ENCODE peak calls at places on chromosome 14, in eight cellular contexts. One of them, this sample, is unnamed.

GRCh38 chr14:101462726-101463565 is 98.3 kb upstream of the DIO3 start:
- DNase-seq in GM23338: no peak
- DNase-seq in K562: no peak
- DNase-seq in Panc1: no peak
- DNase-seq in stomach: peak
- DNase-seq in GM12878: no peak
- DNase-seq in endothelial cell of umbilical vein: no peak
- DNase-seq in spleen: peak
- DNase-seq in this sample: no peak

GRCh38 chr14:58882577-58883018 is 244.8 kb downstream of the DACT1 start:
- DNase-seq in GM23338: no peak
- DNase-seq in K562: no peak
- DNase-seq in Panc1: no peak
- DNase-seq in stomach: no peak
- DNase-seq in GM12878: no peak
- DNase-seq in endothelial cell of umbilical vein: no peak
- DNase-seq in spleen: no peak
- DNase-seq in this sample: no peak

GRCh38 chr14:76186318-76187027 is 34.8 kb downstream of the GPATCH2L start:
- DNase-seq in GM23338: no peak
- DNase-seq in K562: no peak
- DNase-seq in Panc1: no peak
- DNase-seq in stomach: no peak
- DNase-seq in GM12878: peak
- DNase-seq in endothelial cell of umbilical vein: peak
- DNase-seq in spleen: no peak
- DNase-seq in this sample: no peak

GRCh38 chr14:104295681-104296387 is 157.4 kb downstream of the KIF26A start:
- DNase-seq in GM23338: no peak
- DNase-seq in K562: no peak
- DNase-seq in Panc1: no peak
- DNase-seq in stomach: no peak
- DNase-seq in GM12878: no peak
- DNase-seq in endothelial cell of umbilical vein: no peak
- DNase-seq in spleen: peak
- DNase-seq in this sample: peak

GRCh38 chr14:100470523-100470897 is 116.7 kb downstream of the BEGAIN start:
- DNase-seq in GM23338: no peak
- DNase-seq in K562: no peak
- DNase-seq in Panc1: no peak
- DNase-seq in stomach: no peak
- DNase-seq in GM12878: no peak
- DNase-seq in endothelial cell of umbilical vein: no peak
- DNase-seq in spleen: no peak
- DNase-seq in this sample: no peak

GRCh38 chr14:102574840-102575478 is 17.5 kb upstream of the RCOR1 start:
- DNase-seq in GM23338: peak
- DNase-seq in K562: peak
- DNase-seq in Panc1: no peak
- DNase-seq in stomach: no peak
- DNase-seq in GM12878: no peak
- DNase-seq in endothelial cell of umbilical vein: no peak
- DNase-seq in spleen: no peak
- DNase-seq in this sample: no peak

GRCh38 chr14:104882991-104883660 is 18.1 kb downstream of the CEP170B start:
- DNase-seq in GM23338: no peak
- DNase-seq in K562: no peak
- DNase-seq in Panc1: no peak
- DNase-seq in stomach: no peak
- DNase-seq in GM12878: no peak
- DNase-seq in endothelial cell of umbilical vein: no peak
- DNase-seq in spleen: peak
- DNase-seq in this sample: no peak

GRCh38 chr14:89440997-89441909 is 24.2 kb upstream of the FOXN3 start:
- DNase-seq in GM23338: peak
- DNase-seq in K562: peak
- DNase-seq in Panc1: no peak
- DNase-seq in stomach: no peak
- DNase-seq in GM12878: no peak
- DNase-seq in endothelial cell of umbilical vein: no peak
- DNase-seq in spleen: no peak
- DNase-seq in this sample: peak

GRCh38 chr14:32826404-32827082 is 112.1 kb upstream of the NPAS3 start:
- DNase-seq in GM23338: peak
- DNase-seq in K562: no peak
- DNase-seq in Panc1: no peak
- DNase-seq in stomach: no peak
- DNase-seq in GM12878: no peak
- DNase-seq in endothelial cell of umbilical vein: no peak
- DNase-seq in spleen: no peak
- DNase-seq in this sample: no peak

GRCh38 chr14:39581474-39581873 is 149.2 kb upstream of the FBXO33 start:
- DNase-seq in GM23338: peak
- DNase-seq in K562: no peak
- DNase-seq in Panc1: no peak
- DNase-seq in stomach: no peak
- DNase-seq in GM12878: no peak
- DNase-seq in endothelial cell of umbilical vein: no peak
- DNase-seq in spleen: no peak
- DNase-seq in this sample: no peak
- TF ChIP-seq CTCF in GM23338: peak
- TF ChIP-seq CTCF in K562: no peak
- TF ChIP-seq CTCF in Panc1: no peak
- TF ChIP-seq CTCF in stomach: no peak
- TF ChIP-seq CTCF in GM12878: no peak
- TF ChIP-seq CTCF in endothelial cell of umbilical vein: no peak
- TF ChIP-seq CTCF in spleen: no peak
- TF ChIP-seq CTCF in this sample: no peak

GRCh38 chr14:55207832-55208231 is 16.4 kb upstream of the DLGAP5 start:
- DNase-seq in GM23338: peak
- DNase-seq in K562: no peak
- DNase-seq in Panc1: no peak
- DNase-seq in stomach: no peak
- DNase-seq in GM12878: no peak
- DNase-seq in endothelial cell of umbilical vein: no peak
- DNase-seq in spleen: no peak
- DNase-seq in this sample: no peak

DNA sequence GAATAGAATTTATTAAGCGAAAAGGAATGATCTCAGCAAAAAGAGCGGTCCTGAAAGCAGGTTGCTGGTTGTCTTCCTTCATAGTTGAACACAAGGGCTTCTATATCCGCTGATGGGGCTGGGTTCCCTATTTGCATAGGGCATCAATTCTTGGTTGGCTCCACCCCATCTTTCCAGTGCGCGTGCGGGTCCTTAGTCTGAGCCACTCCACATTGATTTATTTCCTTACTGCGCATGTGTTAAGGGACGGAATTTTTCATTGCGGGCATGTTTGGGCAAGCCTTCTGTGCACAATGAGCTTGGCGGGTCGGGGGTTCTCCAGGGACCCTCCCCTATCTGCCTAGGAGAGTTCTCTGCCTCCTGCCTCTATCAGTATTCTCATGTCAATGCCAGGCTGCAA is 21.2 kb upstream of the DLGAP5 start:
- DNase-seq in GM23338: no peak
- DNase-seq in K562: no peak
- DNase-seq in Panc1: no peak
- DNase-seq in stomach: no peak
- DNase-seq in GM12878: no peak
- DNase-seq in endothelial cell of umbilical vein: no peak
- DNase-seq in spleen: no peak
- DNase-seq in this sample: no peak
- TF ChIP-seq POLR2AphosphoS5 in GM23338: no peak
- TF ChIP-seq POLR2AphosphoS5 in K562: no peak
- TF ChIP-seq POLR2AphosphoS5 in Panc1: no peak
- TF ChIP-seq POLR2AphosphoS5 in stomach: no peak
- TF ChIP-seq POLR2AphosphoS5 in GM12878: no peak
- TF ChIP-seq POLR2AphosphoS5 in endothelial cell of umbilical vein: no peak
- TF ChIP-seq POLR2AphosphoS5 in spleen: no peak
- TF ChIP-seq POLR2AphosphoS5 in this sample: no peak

GRCh38 chr14:95334044-95334443 is 14.3 kb upstream of the CLMN start:
- DNase-seq in GM23338: peak
- DNase-seq in K562: peak
- DNase-seq in Panc1: no peak
- DNase-seq in stomach: no peak
- DNase-seq in GM12878: no peak
- DNase-seq in endothelial cell of umbilical vein: no peak
- DNase-seq in spleen: no peak
- DNase-seq in this sample: no peak
- TF ChIP-seq CTCF in GM23338: peak
- TF ChIP-seq CTCF in K562: peak
- TF ChIP-seq CTCF in Panc1: no peak
- TF ChIP-seq CTCF in stomach: no peak
- TF ChIP-seq CTCF in GM12878: no peak
- TF ChIP-seq CTCF in endothelial cell of umbilical vein: no peak
- TF ChIP-seq CTCF in spleen: no peak
- TF ChIP-seq CTCF in this sample: no peak

DNA sequence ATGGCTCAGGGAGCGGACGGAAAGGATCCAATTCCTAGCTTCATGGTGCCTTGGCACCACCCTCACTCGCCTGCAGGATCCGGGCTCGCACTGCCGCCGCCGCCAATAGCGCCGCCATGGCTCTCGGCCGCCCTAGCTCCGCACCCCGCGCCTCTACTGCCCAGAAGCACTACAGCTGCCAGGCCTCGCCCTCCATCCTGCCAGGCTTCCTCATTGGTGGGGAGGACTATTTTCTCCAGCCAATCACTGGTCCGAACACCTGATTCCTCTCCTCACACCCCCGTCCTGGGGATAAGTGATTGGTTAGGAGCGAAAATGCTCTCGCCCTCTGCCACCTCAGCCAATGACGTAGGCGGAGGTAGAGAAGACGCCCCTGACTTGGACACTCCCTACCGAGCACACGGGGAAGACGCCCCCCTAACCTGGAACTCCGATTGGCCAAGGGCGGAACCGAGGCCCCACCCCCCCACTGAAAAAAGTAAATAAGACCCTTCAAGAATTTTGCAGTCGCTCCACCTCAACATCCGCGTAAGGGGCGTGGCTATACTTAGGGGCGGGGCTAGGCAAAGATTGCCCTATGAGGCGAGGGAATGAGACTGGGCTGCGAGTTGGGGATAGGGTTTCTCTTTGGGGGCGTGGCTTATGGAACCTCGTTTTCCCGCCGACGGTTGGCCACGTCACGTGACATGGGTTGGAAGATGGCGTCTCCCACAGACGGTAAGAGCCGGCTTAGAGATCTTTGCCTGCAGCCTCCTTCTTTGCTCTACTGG is at the start of the genes ALDH6A1 and LIN52:
- DNase-seq in GM23338: peak
- DNase-seq in K562: peak
- DNase-seq in Panc1: peak
- DNase-seq in stomach: peak
- DNase-seq in GM12878: peak
- DNase-seq in endothelial cell of umbilical vein: peak
- DNase-seq in spleen: peak
- DNase-seq in this sample: peak
- TF ChIP-seq POLR2AphosphoS5 in GM23338: peak
- TF ChIP-seq POLR2AphosphoS5 in K562: peak
- TF ChIP-seq POLR2AphosphoS5 in Panc1: peak
- TF ChIP-seq POLR2AphosphoS5 in stomach: peak
- TF ChIP-seq POLR2AphosphoS5 in GM12878: peak
- TF ChIP-seq POLR2AphosphoS5 in endothelial cell of umbilical vein: peak
- TF ChIP-seq POLR2AphosphoS5 in spleen: peak
- TF ChIP-seq POLR2AphosphoS5 in this sample: peak

DNA sequence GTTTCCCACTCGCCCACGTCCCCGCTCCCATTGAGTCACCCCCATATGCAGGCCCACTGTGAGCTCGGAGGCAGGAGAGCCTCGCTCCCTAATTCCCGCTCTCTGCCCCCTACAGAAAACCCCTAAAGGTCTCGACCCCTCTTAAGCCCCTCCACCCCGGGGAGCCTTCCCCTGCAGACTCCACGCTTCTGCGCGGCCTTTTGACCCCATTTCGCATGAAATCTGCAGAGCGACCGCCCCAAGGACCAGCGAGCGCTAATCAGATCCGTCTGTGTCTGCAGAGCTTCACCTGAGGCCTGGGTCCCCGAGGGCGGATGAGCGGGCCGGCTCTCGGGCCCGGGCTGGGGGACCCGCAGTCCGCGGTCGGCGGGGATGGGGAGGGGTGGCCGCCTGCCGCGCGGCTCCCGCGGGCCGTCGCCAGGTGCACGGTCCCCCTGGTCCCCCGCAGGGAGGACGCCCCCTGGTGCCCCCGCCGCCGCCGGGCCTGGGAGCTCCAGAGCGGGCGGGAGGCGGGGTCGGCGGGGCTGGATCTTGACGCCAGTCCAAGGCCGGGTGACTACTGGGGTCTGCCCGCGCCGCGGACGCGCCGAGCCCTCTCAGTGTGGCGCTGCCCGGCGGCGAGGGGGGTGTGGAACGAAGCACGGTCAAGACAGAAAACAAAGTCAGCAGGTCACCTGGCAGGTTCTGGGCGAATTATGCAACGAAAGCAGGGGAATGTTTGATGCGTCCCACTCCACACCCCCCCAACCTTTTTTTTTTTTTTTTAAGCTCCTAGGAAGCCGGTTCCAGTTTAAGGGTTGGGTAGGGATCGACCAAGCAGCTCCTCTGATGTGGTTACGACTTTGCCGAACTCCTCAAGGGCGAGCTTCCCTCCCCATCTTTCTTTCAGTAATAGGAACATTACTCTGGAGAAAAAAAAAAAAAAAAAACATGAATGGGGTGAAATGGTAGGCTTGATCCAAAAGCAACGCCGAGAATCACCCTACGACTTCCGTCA is 9.9 kb downstream of the BMP4 start:
- DNase-seq in GM23338: peak
- DNase-seq in K562: no peak
- DNase-seq in Panc1: no peak
- DNase-seq in stomach: no peak
- DNase-seq in GM12878: no peak
- DNase-seq in endothelial cell of umbilical vein: no peak
- DNase-seq in spleen: no peak
- DNase-seq in this sample: no peak
- TF ChIP-seq CTCF in GM23338: no peak
- TF ChIP-seq CTCF in K562: no peak
- TF ChIP-seq CTCF in Panc1: no peak
- TF ChIP-seq CTCF in stomach: no peak
- TF ChIP-seq CTCF in GM12878: no peak
- TF ChIP-seq CTCF in endothelial cell of umbilical vein: no peak
- TF ChIP-seq CTCF in spleen: no peak
- TF ChIP-seq CTCF in this sample: no peak

This sample was measured in sigmoid colon.